ENCODE peak calls at places on chromosomes 1 and 21, in seven cellular contexts. U is K562, D is HCT116, H is SK-N-SH, M is GM12878, O is H1, F is HepG2. I is an unnamed sample.

GRCh38 chr1:162008799-162009198 is 14.9 kb downstream of the OLFML2B start:
- DNase-seq in D (no peak), F (no peak), M (no peak), H (no peak), O (no peak), U (no peak), I (no peak)

GRCh38 chr1:8629241-8630091 is 188.0 kb downstream of the RERE start:
- DNase-seq in H (no peak), D (no peak), O (no peak), U (no peak), M (peak), F (peak), I (no peak)

GRCh38 chr1:193181526-193181925 is 4.9 kb downstream of the B3GALT2 start:
- DNase-seq in H (no peak), M (no peak), F (no peak), O (no peak), U (no peak), D (no peak), I (no peak)

GRCh38 chr1:223455470-223455869 is 62.3 kb downstream of the CCDC185 start:
- DNase-seq in D (no peak), M (no peak), F (no peak), O (no peak), H (no peak), U (no peak), I (no peak)

GRCh38 chr1:229024528-229025119 is 246.3 kb upstream of the RAB4A start:
- DNase-seq in D (peak), M (no peak), O (no peak), F (peak), U (peak), H (no peak), I (peak)

GRCh38 chr1:203112451-203112850 is 15.1 kb upstream of the ADORA1 start:
- DNase-seq in O (no peak), F (no peak), D (no peak), M (no peak), H (no peak), U (no peak), I (no peak)

GRCh38 chr1:7334475-7335035 is 436.5 kb upstream of the VAMP3 start:
- DNase-seq in M (no peak), D (no peak), O (no peak), H (peak), F (no peak), U (no peak), I (no peak)

GRCh38 chr1:26482921-26483320 is 10.7 kb downstream of the HMGN2 start:
- DNase-seq in U (no peak), O (no peak), F (no peak), M (no peak), H (no peak), D (no peak), I (no peak)

GRCh38 chr1:23814016-23814415 is 11.2 kb downstream of the HMGCL start:
- DNase-seq in U (no peak), D (no peak), O (no peak), H (no peak), M (no peak), F (no peak), I (no peak)

GRCh38 chr21:36542312-36543101 is 62.6 kb upstream of the CLDN14 start:
- DNase-seq in D (no peak), H (no peak), F (no peak), U (no peak), M (peak), O (peak), I (no peak)

GRCh38 chr1:62180649-62181048 is 14.0 kb upstream of the L1TD1 start:
- DNase-seq in H (no peak), O (no peak), U (no peak), F (no peak), D (no peak), M (no peak), I (no peak)

GRCh38 chr1:154866995-154867795 is 2.9 kb downstream of the KCNN3 start:
- DNase-seq in M (no peak), D (no peak), F (no peak), O (no peak), H (peak), U (no peak), I (no peak)

GRCh38 chr1:108829498-108829916 is 27.4 kb downstream of the AKNAD1 start:
- DNase-seq in U (no peak), F (peak), M (no peak), D (no peak), H (no peak), O (no peak), I (peak)

GRCh38 chr1:60694980-60695379 is 387.4 kb upstream of the NFIA start:
- DNase-seq in U (no peak), F (no peak), D (no peak), M (no peak), O (no peak), H (no peak), I (no peak)

GRCh38 chr1:54125671-54126070 is 27.1 kb downstream of the CDCP2 start:
- DNase-seq in U (no peak), F (peak), H (no peak), M (no peak), D (no peak), O (no peak), I (no peak)

GRCh38 chr1:214296860-214297699 is 16.1 kb downstream of the SMYD2 start:
- DNase-seq in M (no peak), U (no peak), H (no peak), F (no peak), O (no peak), D (no peak), I (no peak)

GRCh38 chr1:223401873-223402789 is 8.9 kb downstream of the CCDC185 start:
- DNase-seq in O (no peak), U (peak), D (peak), H (no peak), M (no peak), F (no peak), I (no peak)

GRCh38 chr1:246930830-246931548 is 759 bp downstream of the AHCTF1 start:
- DNase-seq in D (no peak), O (no peak), U (peak), F (peak), M (no peak), H (peak), I (no peak)

GRCh38 chr21:26739189-26739588 is 106.0 kb downstream of the ADAMTS1 start:
- DNase-seq in D (no peak), M (no peak), H (no peak), O (no peak), F (no peak), U (no peak), I (no peak)

GRCh38 chr1:6273380-6273891 is 12.5 kb upstream of the GPR153 start:
- DNase-seq in D (no peak), F (no peak), M (no peak), U (no peak), O (no peak), H (no peak), I (no peak)

GRCh38 chr1:195738971-195739650 is 869.1 kb downstream of the KCNT2 start:
- DNase-seq in U (no peak), H (no peak), M (no peak), D (no peak), O (no peak), F (no peak), I (no peak)

GRCh38 chr1:109371271-109371739 is 26.4 kb downstream of the SORT1 start:
- DNase-seq in U (no peak), D (no peak), O (no peak), M (no peak), H (no peak), F (no peak), I (no peak)

GRCh38 chr1:151713044-151713443 is 3.6 kb downstream of the CELF3 start:
- DNase-seq in F (no peak), D (no peak), H (no peak), M (no peak), U (no peak), O (no peak), I (no peak)

GRCh38 chr1:175152006-175152652 is 40.4 kb downstream of the KIAA0040 start:
- DNase-seq in F (peak), M (no peak), H (peak), O (no peak), D (peak), U (peak), I (peak)
- TF ChIP-seq SIN3A in F (no peak), M (no peak), H (no peak), O (no peak), D (no peak), U (no peak), I (no peak)

GRCh38 chr21:44579056-44579832 is 1.2 kb downstream of the KRTAP10-5 start:
- DNase-seq in O (no peak), D (no peak), U (no peak), M (no peak), F (no peak), H (no peak), I (no peak)

GRCh38 chr21:44581158-44581557 is 754 bp upstream of the KRTAP10-5 start:
- DNase-seq in F (no peak), H (no peak), U (no peak), M (no peak), D (no peak), O (no peak), I (no peak)

GRCh38 chr21:44578371-44579055 is 1.9 kb downstream of the KRTAP10-5 start:
- DNase-seq in D (no peak), U (no peak), O (no peak), F (no peak), M (no peak), H (no peak), I (no peak)

GRCh38 chr21:44582055-44582454 is 1.7 kb upstream of the KRTAP10-5 start:
- DNase-seq in D (no peak), H (no peak), M (no peak), O (no peak), U (no peak), F (no peak), I (no peak)

GRCh38 chr21:44579833-44580144 is 615 bp downstream of the KRTAP10-5 start:
- DNase-seq in U (no peak), M (no peak), F (no peak), H (no peak), O (no peak), D (no peak), I (no peak)
- TF ChIP-seq SIN3A in U (no peak), M (no peak), F (no peak), H (no peak), O (no peak), D (no peak), I (no peak)

DNA sequence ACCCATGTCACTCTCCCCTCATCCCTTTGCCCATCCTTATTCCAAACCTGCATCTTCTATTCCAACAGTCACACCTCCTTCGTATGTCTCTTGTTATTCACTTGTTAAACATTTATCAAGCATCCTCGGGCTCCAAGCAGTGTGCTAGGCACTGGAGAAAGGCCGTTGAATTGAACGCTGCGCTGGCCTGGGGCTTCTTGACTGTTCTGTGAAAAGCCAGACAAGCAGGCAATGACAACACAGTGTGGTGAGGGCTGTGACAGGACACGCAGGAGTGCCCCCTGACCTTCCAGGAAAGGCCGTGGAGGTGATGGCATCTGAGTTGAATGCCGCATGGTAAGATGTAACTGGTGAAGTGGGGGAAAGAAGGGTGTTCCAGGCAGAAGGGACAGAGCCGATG is 19.2 kb downstream of the ETV3 start:
- DNase-seq in D (no peak), O (no peak), U (no peak), M (no peak), F (no peak), H (no peak), I (no peak)
- TF ChIP-seq SIN3A in D (no peak), O (no peak), U (no peak), M (no peak), F (no peak), H (no peak), I (no peak)

GRCh38 chr1:91948097-91948496 is 1.1 kb upstream of the BRDT start:
- DNase-seq in F (no peak), H (no peak), U (no peak), D (no peak), M (no peak), O (no peak), I (no peak)
- TF ChIP-seq SIN3A in F (no peak), H (no peak), U (no peak), D (no peak), M (no peak), O (no peak), I (no peak)

DNA sequence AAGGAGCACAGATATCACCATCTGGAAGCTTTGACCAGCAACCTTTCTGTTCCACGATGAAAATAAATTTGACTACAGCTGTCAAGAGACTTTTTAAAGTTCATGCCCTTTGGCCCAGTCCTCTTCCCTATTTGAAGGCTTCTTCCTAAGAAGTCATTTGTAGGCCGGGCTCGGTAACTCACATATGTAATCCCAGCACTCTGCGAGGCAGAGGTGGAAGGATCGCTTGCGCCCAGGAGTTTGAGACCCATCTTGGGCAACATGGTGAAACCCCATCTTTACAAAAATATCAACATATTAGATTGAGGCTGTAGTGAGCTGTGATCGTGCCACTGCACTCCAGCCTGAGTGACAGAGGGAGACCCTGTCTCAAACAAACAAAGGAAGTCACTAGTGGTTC is 58.3 kb upstream of the IFFO2 start:
- DNase-seq in H (no peak), U (no peak), M (no peak), F (no peak), D (no peak), O (no peak), I (no peak)
- TF ChIP-seq SIN3A in H (no peak), U (no peak), M (no peak), F (no peak), D (no peak), O (no peak), I (no peak)

DNA sequence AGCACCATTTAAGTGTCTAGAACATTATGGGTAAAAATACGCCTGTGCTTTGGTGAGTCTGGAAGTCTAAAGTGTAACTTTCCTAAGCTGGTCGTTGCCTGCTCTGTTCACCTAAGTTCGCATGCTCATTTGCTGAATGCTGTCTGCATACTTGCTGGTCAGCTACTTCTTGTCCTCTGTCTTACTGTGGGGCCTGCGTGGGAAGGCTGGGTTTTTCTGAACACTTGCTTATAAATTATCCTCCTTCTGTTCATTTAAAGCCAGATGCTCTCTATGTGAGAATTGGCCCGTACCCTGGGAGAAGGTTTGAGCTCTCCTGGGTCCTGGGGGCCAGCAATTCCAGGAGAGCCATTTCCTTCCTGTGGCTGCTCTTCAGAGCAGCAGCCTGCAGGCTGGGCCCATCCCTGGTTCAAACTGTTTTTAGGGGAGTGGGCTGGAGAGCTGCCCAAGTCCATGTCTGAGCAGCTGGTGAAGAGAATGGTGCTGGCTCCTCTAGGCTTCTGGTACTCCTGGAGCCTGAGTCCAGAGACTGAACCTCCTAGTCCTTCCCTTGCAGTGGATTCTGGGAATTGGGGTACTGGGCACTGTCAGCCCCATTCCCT is 75.7 kb downstream of the GALNT2 start:
- DNase-seq in D (no peak), U (no peak), F (no peak), M (no peak), O (no peak), H (no peak), I (no peak)
- TF ChIP-seq SIN3A in D (no peak), U (no peak), F (no peak), M (no peak), O (no peak), H (no peak), I (no peak)